ENCODE peak calls at places on chromosomes 6 and 20, in five cellular contexts. L is uterus, U is A549, D is stomach, H is body of pancreas. Y is an unnamed sample. For H3K4me1, the result is how much of the 10 kb centered on the place peaks cover.

GRCh38 chr6:51574040-51574439 is 513.4 kb downstream of the PKHD1 start:
- DNase-seq in U (no peak), D (no peak), H (no peak), L (no peak), Y (no peak)

GRCh38 chr20:430091-430999 is 22.2 kb downstream of the RBCK1 start:
- DNase-seq in H (no peak), U (no peak), L (no peak), D (no peak), Y (no peak)

GRCh38 chr6:134145786-134146185 is 93.4 kb upstream of the SLC2A12 start:
- DNase-seq in L (no peak), H (no peak), D (no peak), U (no peak), Y (no peak)

GRCh38 chr6:45415315-45415714 is 37.6 kb upstream of the SUPT3H start:
- DNase-seq in U (no peak), L (no peak), H (no peak), D (no peak), Y (no peak)

GRCh38 chr20:38932457-38933120 is 6.4 kb downstream of the FAM83D start:
- DNase-seq in U (no peak), D (no peak), H (no peak), L (no peak), Y (peak)

GRCh38 chr20:54468082-54468481 is 7.3 kb upstream of the DOK5 start:
- DNase-seq in H (no peak), L (no peak), U (no peak), D (no peak), Y (no peak)

GRCh38 chr6:42117843-42118161 is 24.6 kb downstream of the C6orf132 start:
- DNase-seq in D (no peak), L (no peak), H (no peak), U (no peak), Y (no peak)

GRCh38 chr6:149431905-149432775 is 32.1 kb downstream of the SUMO4 start:
- DNase-seq in L (peak), H (peak), D (peak), U (peak), Y (peak)

GRCh38 chr6:43859213-43859612 is 89.2 kb downstream of the VEGFA start:
- DNase-seq in D (no peak), H (no peak), U (no peak), L (no peak), Y (no peak)

GRCh38 chr6:79712144-79712543 is 81.0 kb downstream of the SH3BGRL2 start:
- DNase-seq in U (no peak), L (no peak), H (no peak), D (no peak), Y (no peak)

GRCh38 chr20:62019881-62020492 is 45.7 kb downstream of the TAF4 start:
- DNase-seq in L (no peak), U (no peak), D (no peak), H (no peak), Y (no peak)

GRCh38 chr6:88867841-88868558 is 95.4 kb downstream of the RNGTT start:
- DNase-seq in U (peak), L (no peak), D (no peak), H (no peak), Y (no peak)

GRCh38 chr6:55617272-55617671 is 38.3 kb upstream of the HMGCLL1 start:
- DNase-seq in D (no peak), H (peak), L (no peak), U (no peak), Y (no peak)

GRCh38 chr6:117391874-117392583 is 33.7 kb downstream of the ROS1 start:
- DNase-seq in L (no peak), U (no peak), D (no peak), H (no peak), Y (no peak)

GRCh38 chr20:5705827-5706226 is 44.4 kb upstream of the SHLD1 start:
- DNase-seq in L (no peak), H (no peak), U (no peak), D (no peak), Y (no peak)
- H3K4me1 ChIP-seq in L (under half), H (under half), U (under half), D (under half), Y (under half)

GRCh38 chr6:1328129-1328528 is 16.2 kb downstream of the FOXQ1 start:
- DNase-seq in H (no peak), L (no peak), U (no peak), D (no peak), Y (peak)

GRCh38 chr6:1327630-1328029 is 15.7 kb downstream of the FOXQ1 start:
- DNase-seq in H (no peak), D (no peak), U (no peak), L (no peak), Y (peak)

GRCh38 chr6:1326535-1327121 is 14.7 kb downstream of the FOXQ1 start:
- DNase-seq in L (no peak), D (no peak), U (no peak), H (no peak), Y (peak)

GRCh38 chr6:1325471-1326309 is 13.8 kb downstream of the FOXQ1 start:
- DNase-seq in L (no peak), H (no peak), U (peak), D (peak), Y (peak)

GRCh38 chr6:1329708-1330107 is 17.8 kb downstream of the FOXQ1 start:
- DNase-seq in L (no peak), H (no peak), D (no peak), U (no peak), Y (no peak)
- TF ChIP-seq POLR2A in L (no peak), H (no peak), D (no peak), U (no peak), Y (no peak)

DNA sequence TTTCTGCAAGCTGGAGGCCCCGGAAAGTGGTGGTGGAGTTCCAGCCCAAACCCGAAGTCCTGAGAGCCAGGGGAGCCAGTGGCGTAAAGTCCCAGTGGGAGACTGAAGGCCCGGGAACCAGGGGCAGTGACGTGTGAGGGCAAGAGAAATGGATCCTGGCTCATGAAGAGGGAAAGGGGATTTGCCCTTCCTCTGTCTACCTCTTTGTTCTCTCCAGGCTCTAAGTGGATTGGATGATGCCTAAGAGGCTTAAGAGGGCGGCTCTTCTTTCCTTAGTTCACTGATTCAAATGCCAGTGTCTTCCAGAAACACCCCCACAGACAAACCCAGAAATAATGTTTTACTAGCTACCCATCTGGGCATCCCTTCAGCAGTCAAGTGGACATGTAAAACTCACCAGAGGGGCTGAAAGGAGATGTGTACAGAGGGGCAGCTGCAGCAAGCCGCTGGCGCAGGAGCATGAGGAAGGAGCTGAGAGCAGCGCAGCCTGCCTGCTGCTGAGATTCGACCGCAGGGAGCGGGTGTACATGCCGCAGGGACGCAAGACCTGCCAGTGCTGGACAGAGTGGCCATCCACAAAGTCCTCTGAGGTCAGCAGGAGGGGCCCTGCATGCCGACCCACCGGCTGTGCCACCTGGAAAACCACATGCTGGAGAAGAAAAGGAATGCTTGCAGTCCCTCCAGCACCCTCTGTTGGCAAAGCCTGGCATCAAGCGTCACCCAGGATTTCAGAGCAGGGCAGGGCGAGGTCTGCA is 29.5 kb downstream of the CDYL start:
- DNase-seq in D (peak), L (peak), H (peak), U (peak), Y (no peak)
- H3K4me1 ChIP-seq in D (under half), L (under half), H (under half), U (half or more), Y (under half)

DNA sequence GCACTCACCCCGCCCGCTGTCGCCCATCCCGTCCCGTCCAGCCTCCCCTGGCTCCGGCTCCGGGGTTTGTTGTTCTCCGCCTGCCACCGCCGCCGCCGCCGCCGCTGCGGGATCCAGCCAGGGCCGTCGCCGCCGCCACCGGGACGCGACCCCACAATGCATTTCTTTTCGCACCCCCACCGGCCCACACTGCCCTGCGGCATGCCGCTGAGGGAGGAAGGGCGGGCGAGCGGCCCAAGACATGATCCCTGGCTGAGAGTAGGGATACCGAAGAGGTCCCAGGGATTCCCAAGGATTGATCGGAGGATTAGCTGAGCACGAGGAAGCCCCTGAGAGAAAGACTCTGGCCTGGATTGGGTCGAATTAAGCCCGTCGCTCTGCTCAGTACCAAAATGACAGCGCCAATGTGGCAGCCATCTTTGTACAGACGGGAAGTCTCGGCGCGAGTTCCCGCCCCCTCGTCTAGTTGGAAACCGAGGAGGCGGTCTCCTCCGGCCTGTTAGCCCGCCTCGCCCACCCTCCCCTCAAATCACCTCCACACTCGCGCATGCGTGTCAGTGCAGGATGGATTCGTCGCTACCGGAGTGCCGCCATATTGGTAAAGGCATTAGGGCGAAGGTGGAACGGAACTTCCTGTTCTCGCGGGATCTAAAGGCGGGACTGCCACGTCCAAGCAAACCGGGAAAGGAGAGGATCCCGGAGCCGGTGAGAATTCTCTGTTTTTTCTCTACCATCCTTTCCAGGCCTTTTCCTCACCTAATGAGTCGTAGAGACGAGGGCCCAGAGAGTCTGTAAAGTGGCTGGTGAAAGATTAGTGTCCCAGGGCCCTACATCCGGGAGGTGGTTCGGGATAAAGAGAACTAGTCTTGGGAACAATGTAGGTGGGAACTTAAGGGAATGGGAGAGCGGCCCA is at the start of the genes RXRB and SLC39A7:
- DNase-seq in H (peak), D (peak), L (peak), U (peak), Y (peak)
- TF ChIP-seq POLR2A in H (peak), D (no peak), L (peak), U (peak), Y (peak)

DNA sequence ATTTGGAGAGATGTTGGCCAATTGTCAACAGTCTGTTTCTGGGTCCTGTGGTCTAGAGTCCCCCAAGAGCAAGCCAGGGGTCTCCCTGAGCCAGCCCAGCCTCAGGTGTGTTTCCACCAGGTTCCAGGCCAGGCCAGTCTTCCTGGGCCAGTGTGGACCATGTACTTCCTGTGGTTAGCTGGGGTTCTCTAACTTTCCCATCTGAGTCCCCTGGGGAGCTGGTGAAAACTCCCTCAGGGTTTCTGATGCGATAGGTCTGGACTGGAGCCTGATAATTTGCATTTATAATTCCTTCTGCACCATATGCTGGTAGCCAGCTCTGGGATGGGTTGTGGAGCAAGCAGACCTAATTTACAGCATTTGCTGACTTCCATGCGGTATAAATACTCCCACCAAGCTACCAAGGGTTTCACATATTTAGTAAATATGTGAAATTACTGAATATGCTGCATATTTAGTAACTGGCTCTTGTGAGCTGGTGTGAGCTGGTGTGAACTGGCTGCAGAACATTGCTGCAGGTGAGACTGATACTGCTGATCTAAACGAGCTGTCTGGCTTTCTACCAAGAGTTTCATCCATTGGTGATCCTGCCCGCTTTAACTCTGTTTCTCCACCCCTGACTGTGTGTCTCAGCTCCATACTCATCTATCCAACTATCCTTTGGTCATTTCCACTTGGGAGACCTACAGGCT is 62.6 kb downstream of the RIN2 start:
- DNase-seq in L (no peak), D (no peak), H (no peak), U (no peak), Y (no peak)
- H3K4me1 ChIP-seq in L (under half), D (under half), H (under half), U (under half), Y (under half)

DNA sequence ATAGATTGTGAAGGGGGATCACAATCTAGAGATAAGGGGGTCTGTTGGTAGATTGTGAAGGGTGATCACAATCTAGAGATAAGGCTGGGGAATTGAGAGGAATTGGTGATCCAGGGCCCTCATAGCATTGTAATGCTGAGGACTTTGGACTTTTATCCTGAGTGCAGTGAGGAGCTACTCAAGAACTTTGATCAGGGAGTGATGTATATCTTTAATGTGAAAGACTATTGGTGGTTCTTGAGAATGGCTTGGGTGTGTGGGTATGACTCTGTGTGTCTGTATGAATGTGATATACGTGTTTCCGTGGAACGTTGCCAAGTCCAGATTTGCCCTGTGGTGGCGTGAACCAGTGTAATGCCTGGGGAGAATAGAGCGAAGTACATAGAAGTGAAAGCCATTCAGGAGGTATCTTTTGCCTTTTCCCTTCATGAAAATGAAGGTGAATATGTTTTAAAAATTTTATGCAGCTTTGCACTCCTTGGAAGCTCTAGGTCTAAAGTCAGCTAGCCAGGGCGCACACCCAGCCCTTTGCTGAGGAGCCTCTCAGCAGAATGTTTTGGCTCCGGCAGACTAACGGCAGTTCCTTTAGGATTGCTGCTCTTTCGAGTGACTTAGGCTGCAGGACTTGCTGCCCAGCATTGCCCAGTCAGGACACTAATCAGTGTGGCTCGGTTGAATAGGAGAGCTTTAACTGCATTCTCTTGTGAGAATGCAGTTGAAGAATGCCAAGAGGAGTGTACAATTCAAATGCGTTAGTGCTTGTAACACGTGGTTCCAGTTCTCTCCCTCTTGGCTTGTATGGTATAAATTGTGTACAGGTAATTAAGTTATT is 3.5 kb downstream of the ZFAND3 start:
- DNase-seq in D (peak), U (no peak), H (no peak), L (peak), Y (no peak)
- TF ChIP-seq POLR2A in D (no peak), U (no peak), H (no peak), L (no peak), Y (no peak)

GRCh38 chr20:31694842-31695593 is 27.6 kb downstream of the BCL2L1 start:
- DNase-seq in L (no peak), D (no peak), U (no peak), H (no peak), Y (no peak)
- H3K4me1 ChIP-seq in L (under half), D (half or more), U (half or more), H (half or more), Y (half or more)

GRCh38 chr6:115934145-115934544 is 126.5 kb downstream of the FRK start:
- DNase-seq in D (no peak), U (no peak), L (no peak), H (no peak), Y (no peak)

GRCh38 chr6:115935361-115935760 is 125.3 kb downstream of the FRK start:
- DNase-seq in D (no peak), L (no peak), U (no peak), H (no peak), Y (no peak)

GRCh38 chr6:115932481-115932880 is 128.2 kb downstream of the FRK start:
- DNase-seq in L (no peak), D (no peak), U (no peak), H (no peak), Y (no peak)

GRCh38 chr6:115934829-115935228 is 125.9 kb downstream of the FRK start:
- DNase-seq in L (no peak), D (no peak), H (no peak), U (no peak), Y (no peak)
- TF ChIP-seq POLR2A in L (no peak), D (no peak), H (no peak), U (no peak), Y (no peak)

Y was measured in esophagus muscularis mucosa.